ENCODE peak calls at places on chromosomes 6 and 20, in eight cellular contexts. L, R, Z, F, M, T, Y and V are unnamed samples.

GRCh38 chr6:82072113-82072512 is 175.4 kb downstream of the IBTK start:
- DNase-seq in L (no peak), R (no peak), Z (no peak), F (no peak), M (no peak), T (no peak), Y (no peak), V (no peak)

GRCh38 chr6:90124904-90125510 is 171.6 kb downstream of the BACH2 start:
- DNase-seq in L (no peak), R (no peak), Z (no peak), F (no peak), M (no peak), T (no peak), Y (no peak), V (no peak)

GRCh38 chr6:100479180-100480035 is 14.7 kb upstream of the SIM1 start:
- DNase-seq in L (no peak), R (peak), Z (no peak), F (peak), M (no peak), T (no peak), Y (peak), V (no peak)

GRCh38 chr6:10633216-10633615 is 61.2 kb downstream of the C6orf52 start:
- DNase-seq in L (no peak), R (peak), Z (no peak), F (peak), M (no peak), T (no peak), Y (no peak), V (no peak)

GRCh38 chr20:2865630-2866029 is 7.7 kb upstream of the PTPRA start:
- DNase-seq in L (no peak), R (no peak), Z (no peak), F (no peak), M (no peak), T (no peak), Y (no peak), V (no peak)

GRCh38 chr6:69116658-69117057 is 481.6 kb downstream of the ADGRB3 start:
- DNase-seq in L (no peak), R (no peak), Z (peak), F (no peak), M (no peak), T (no peak), Y (no peak), V (no peak)

GRCh38 chr6:20575125-20575524 is 40.9 kb downstream of the CDKAL1 start:
- DNase-seq in L (no peak), R (no peak), Z (no peak), F (no peak), M (no peak), T (no peak), Y (no peak), V (no peak)

GRCh38 chr6:68126089-68126749 is 508.9 kb upstream of the ADGRB3 start:
- DNase-seq in L (no peak), R (no peak), Z (no peak), F (no peak), M (no peak), T (no peak), Y (no peak), V (no peak)

GRCh38 chr6:125363010-125363359 is 61.2 kb upstream of the HDDC2 start:
- DNase-seq in L (no peak), R (peak), Z (no peak), F (no peak), M (no peak), T (no peak), Y (no peak), V (no peak)

GRCh38 chr6:128557086-128557485 is 36.7 kb upstream of the PTPRK start:
- DNase-seq in L (no peak), R (no peak), Z (no peak), F (peak), M (no peak), T (no peak), Y (no peak), V (no peak)

GRCh38 chr6:159301277-159301676 is 132.1 kb downstream of the FNDC1 start:
- DNase-seq in L (no peak), R (no peak), Z (no peak), F (no peak), M (no peak), T (no peak), Y (no peak), V (no peak)